ENCODE peak calls at places on chromosome 6, in six cellular contexts. One of them, this sample, is unnamed.
A peak's percentile ranks its signal among the peaks of the same experiment; 100 is the strongest.

GRCh38 chr6:40436685-40437604 is 150.2 kb downstream of the LRFN2 start:
- DNase-seq in DMS153: peak; percentile 88
- DNase-seq in GM23338: no peak
- DNase-seq in GM12865: no peak
- DNase-seq in EL: peak; percentile 18
- DNase-seq in psoas muscle: no peak
- DNase-seq in this sample: no peak

GRCh38 chr6:89009624-89010059 is 46.2 kb upstream of the RNGTT start:
- DNase-seq in GM12865: no peak
- DNase-seq in GM23338: no peak
- DNase-seq in DMS153: no peak
- DNase-seq in EL: no peak
- DNase-seq in psoas muscle: no peak
- DNase-seq in this sample: no peak

GRCh38 chr6:127391019-127391974 is 47.9 kb upstream of the ECHDC1 start:
- DNase-seq in GM23338: no peak
- DNase-seq in psoas muscle: no peak
- DNase-seq in DMS153: no peak
- DNase-seq in GM12865: no peak
- DNase-seq in EL: no peak
- DNase-seq in this sample: no peak

GRCh38 chr6:53718597-53719460 is 53.3 kb upstream of the KLHL31 start:
- DNase-seq in DMS153: peak; percentile 46
- DNase-seq in EL: peak; percentile 59
- DNase-seq in psoas muscle: no peak
- DNase-seq in GM12865: peak; percentile 79
- DNase-seq in GM23338: peak; percentile 91
- DNase-seq in this sample: peak; percentile 52

GRCh38 chr6:141460743-141461484 is 671.8 kb upstream of the GJE1 start:
- DNase-seq in psoas muscle: no peak
- DNase-seq in GM23338: no peak
- DNase-seq in EL: no peak
- DNase-seq in GM12865: no peak
- DNase-seq in DMS153: no peak
- DNase-seq in this sample: no peak

GRCh38 chr6:110357298-110357695 is 852 bp downstream of the METTL24 start:
- DNase-seq in GM23338: no peak
- DNase-seq in psoas muscle: no peak
- DNase-seq in DMS153: no peak
- DNase-seq in GM12865: no peak
- DNase-seq in EL: peak; percentile 3
- DNase-seq in this sample: no peak

GRCh38 chr6:163919652-163920051 is 505.1 kb downstream of the QKI start:
- DNase-seq in DMS153: no peak
- DNase-seq in EL: no peak
- DNase-seq in GM23338: no peak
- DNase-seq in GM12865: no peak
- DNase-seq in psoas muscle: no peak
- DNase-seq in this sample: no peak

GRCh38 chr6:157995458-157995857 is 13.8 kb downstream of the SYNJ2 start:
- DNase-seq in GM12865: no peak
- DNase-seq in psoas muscle: no peak
- DNase-seq in DMS153: no peak
- DNase-seq in GM23338: no peak
- DNase-seq in EL: no peak
- DNase-seq in this sample: no peak

GRCh38 chr6:143967861-143968498 is 40.1 kb downstream of the PLAGL1 start:
- DNase-seq in DMS153: no peak
- DNase-seq in GM23338: no peak
- DNase-seq in psoas muscle: no peak
- DNase-seq in GM12865: no peak
- DNase-seq in EL: no peak
- DNase-seq in this sample: no peak

GRCh38 chr6:19999319-20000191 is 162.4 kb downstream of the ID4 start:
- DNase-seq in DMS153: peak; percentile 65
- DNase-seq in GM23338: no peak
- DNase-seq in EL: peak; percentile 59
- DNase-seq in psoas muscle: no peak
- DNase-seq in GM12865: peak; percentile 43
- DNase-seq in this sample: no peak

GRCh38 chr6:42742116-42742894 is 3.6 kb downstream of the TBCC start:
- DNase-seq in psoas muscle: no peak
- DNase-seq in EL: peak; percentile 24
- DNase-seq in DMS153: peak; percentile 86
- DNase-seq in GM23338: no peak
- DNase-seq in GM12865: no peak
- DNase-seq in this sample: no peak

GRCh38 chr6:44338228-44339122 is 4.0 kb upstream of the SPATS1 start:
- DNase-seq in EL: peak; percentile 62
- DNase-seq in GM12865: peak; percentile 79
- DNase-seq in psoas muscle: peak; percentile 47
- DNase-seq in GM23338: peak; percentile 92
- DNase-seq in DMS153: peak; percentile 41
- DNase-seq in this sample: peak; percentile 19

GRCh38 chr6:109008537-109008950 is 86.1 kb downstream of the SESN1 start:
- DNase-seq in psoas muscle: no peak
- DNase-seq in EL: no peak
- DNase-seq in GM12865: no peak
- DNase-seq in DMS153: no peak
- DNase-seq in GM23338: no peak
- DNase-seq in this sample: no peak

GRCh38 chr6:33314943-33315752 is 1.3 kb upstream of the TAPBP start:
- DNase-seq in psoas muscle: peak; percentile 52
- DNase-seq in GM23338: peak; percentile 71
- DNase-seq in GM12865: peak; percentile 67
- DNase-seq in DMS153: peak; percentile 53
- DNase-seq in EL: peak; percentile 32
- DNase-seq in this sample: no peak

GRCh38 chr6:5695260-5696245 is 311.2 kb downstream of the NRN1 start:
- DNase-seq in psoas muscle: peak; percentile 28
- DNase-seq in EL: peak; percentile 89
- DNase-seq in GM12865: no peak
- DNase-seq in GM23338: no peak
- DNase-seq in DMS153: no peak
- DNase-seq in this sample: no peak

GRCh38 chr6:144602523-144603180 is 317.5 kb downstream of the UTRN start:
- DNase-seq in EL: no peak
- DNase-seq in psoas muscle: no peak
- DNase-seq in DMS153: no peak
- DNase-seq in GM23338: no peak
- DNase-seq in GM12865: no peak
- DNase-seq in this sample: no peak

GRCh38 chr6:111356551-111356950 is 126.5 kb downstream of the REV3L start:
- DNase-seq in GM12865: no peak
- DNase-seq in EL: no peak
- DNase-seq in psoas muscle: no peak
- DNase-seq in DMS153: no peak
- DNase-seq in GM23338: no peak
- DNase-seq in this sample: no peak

GRCh38 chr6:13943943-13944342 is 19.2 kb downstream of the RNF182 start:
- DNase-seq in GM23338: peak; percentile 42
- DNase-seq in EL: no peak
- DNase-seq in DMS153: no peak
- DNase-seq in psoas muscle: no peak
- DNase-seq in GM12865: no peak
- DNase-seq in this sample: no peak

GRCh38 chr6:7143161-7143974 is 35.6 kb downstream of the RREB1 start:
- DNase-seq in GM12865: peak; percentile 34
- DNase-seq in psoas muscle: no peak
- DNase-seq in DMS153: peak; percentile 70
- DNase-seq in GM23338: no peak
- DNase-seq in EL: no peak
- DNase-seq in this sample: no peak

GRCh38 chr6:21864211-21864610 is 270.7 kb downstream of the SOX4 start:
- DNase-seq in GM12865: no peak
- DNase-seq in DMS153: no peak
- DNase-seq in GM23338: no peak
- DNase-seq in psoas muscle: no peak
- DNase-seq in EL: no peak
- DNase-seq in this sample: no peak

GRCh38 chr6:108117427-108118358 is 43.2 kb upstream of the OSTM1 start:
- DNase-seq in GM12865: peak; percentile 50
- DNase-seq in psoas muscle: peak; percentile 31
- DNase-seq in GM23338: peak; percentile 88
- DNase-seq in DMS153: no peak
- DNase-seq in EL: peak; percentile 57
- DNase-seq in this sample: no peak

GRCh38 chr6:26175428-26176181 is 88.4 kb downstream of the HFE start:
- DNase-seq in GM12865: peak; percentile 87
- DNase-seq in EL: peak; percentile 69
- DNase-seq in psoas muscle: no peak
- DNase-seq in GM23338: peak; percentile 83
- DNase-seq in DMS153: no peak
- DNase-seq in this sample: peak; percentile 51

This sample was measured in LNCaP clone FGC.